ENCODE peak calls at places on chromosomes 5 and 9, in four cellular contexts. Q, A, K and F are unnamed samples.

GRCh38 chr9:81636280-81636653 is 53.1 kb downstream of the TLE1 start:
- DNase-seq in A (no peak), Q (no peak), K (no peak), F (peak; percentile 23)

GRCh38 chr9:33388110-33388994 is 14.0 kb downstream of the AQP7 start:
- DNase-seq in Q (no peak), K (peak; percentile 33), A (no peak), F (no peak)

GRCh38 chr9:68949271-68950000 is 64.5 kb downstream of the PRKACG start:
- DNase-seq in Q (peak; percentile 27), A (no peak), K (no peak), F (no peak)

GRCh38 chr5:156971848-156972525 is 9.0 kb upstream of the TIMD4 start:
- DNase-seq in Q (no peak), A (no peak), K (no peak), F (no peak)

GRCh38 chr5:115461506-115462290 is 82.9 kb downstream of the FEM1C start:
- DNase-seq in A (no peak), Q (peak; percentile 28), K (no peak), F (no peak)

GRCh38 chr5:133952729-133953567 is 15.5 kb downstream of the C5orf15 start:
- DNase-seq in Q (peak; percentile 98), K (peak; percentile 12), A (no peak), F (peak; percentile 11)

GRCh38 chr5:16457451-16457850 is 8.1 kb downstream of the ZNF622 start:
- DNase-seq in A (no peak), Q (no peak), K (no peak), F (peak; percentile 24)

GRCh38 chr5:123795688-123796087 is 283.7 kb downstream of the CSNK1G3 start:
- DNase-seq in K (no peak), Q (no peak), A (no peak), F (no peak)

GRCh38 chr5:96807099-96807654 is 568 bp downstream of the ERAP1 start:
- DNase-seq in Q (peak; percentile 75), K (peak; percentile 89), A (peak; percentile 85), F (peak; percentile 74)

GRCh38 chr5:36458746-36459145 is 147.7 kb upstream of the SLC1A3 start:
- DNase-seq in Q (no peak), A (no peak), K (no peak), F (no peak)

GRCh38 chr5:6291961-6292360 is 86.4 kb downstream of the MED10 start:
- DNase-seq in K (no peak), Q (no peak), A (no peak), F (no peak)

GRCh38 chr9:105886136-105886535 is 191.8 kb downstream of the TMEM38B start:
- DNase-seq in K (no peak), Q (no peak), A (no peak), F (no peak)

GRCh38 chr5:147490989-147491388 is 18.9 kb downstream of the DPYSL3 start:
- DNase-seq in K (no peak), Q (peak; percentile 38), A (no peak), F (no peak)

GRCh38 chr9:138010274-138010800 is 132.8 kb downstream of the CACNA1B start:
- DNase-seq in Q (no peak), K (no peak), A (peak; percentile 11), F (peak; percentile 47)

GRCh38 chr9:32413424-32413823 is 29.0 kb downstream of the ACO1 start:
- DNase-seq in K (no peak), A (no peak), Q (peak; percentile 79), F (no peak)

GRCh38 chr5:57939771-57940170 is 457.2 kb upstream of the ACTBL2 start:
- DNase-seq in A (no peak), K (no peak), Q (no peak), F (no peak)

GRCh38 chr9:114166103-114166470 is 10.8 kb downstream of the COL27A1 start:
- DNase-seq in Q (no peak), K (no peak), A (no peak), F (no peak)

GRCh38 chr9:77276799-77277198 is 99.5 kb downstream of the VPS13A start:
- DNase-seq in Q (no peak), K (no peak), A (no peak), F (no peak)

GRCh38 chr5:74641778-74642542 is 1.4 kb upstream of the ENC1 start:
- DNase-seq in A (peak; percentile 45), K (peak; percentile 8), Q (peak; percentile 90), F (peak; percentile 47)

GRCh38 chr9:87327567-87328125 is 170.0 kb upstream of the DAPK1 start:
- DNase-seq in K (no peak), Q (no peak), A (no peak), F (no peak)

GRCh38 chr5:89878140-89878570 is 531.4 kb downstream of the CETN3 start:
- DNase-seq in Q (peak; percentile 97), K (no peak), A (no peak), F (no peak)

GRCh38 chr9:91857291-91857781 is 92.7 kb downstream of the ROR2 start:
- DNase-seq in Q (no peak), K (no peak), A (no peak), F (no peak)

GRCh38 chr5:123916331-123917121 is 404.5 kb downstream of the CSNK1G3 start:
- DNase-seq in Q (peak; percentile 40), A (no peak), K (no peak), F (no peak)

GRCh38 chr5:39080597-39081204 is 6.5 kb upstream of the RICTOR start:
- DNase-seq in Q (peak; percentile 87), A (peak; percentile 46), K (peak; percentile 32), F (peak; percentile 65)

GRCh38 chr5:149387982-149388381 is 8.9 kb upstream of the IL17B start:
- DNase-seq in K (no peak), Q (peak; percentile 86), A (no peak), F (no peak)

GRCh38 chr9:125146247-125146646 is 2.9 kb upstream of the SCAI start:
- DNase-seq in A (no peak), K (no peak), Q (no peak), F (no peak)

GRCh38 chr5:96080557-96080956 is 118.9 kb upstream of the ELL2 start:
- DNase-seq in Q (peak; percentile 45), A (no peak), K (no peak), F (no peak)

GRCh38 chr9:128644452-128644851 is 12.2 kb downstream of the DYNC2I2 start:
- DNase-seq in A (no peak), K (no peak), Q (no peak), F (no peak)

GRCh38 chr5:112165399-112165798 is 253.7 kb downstream of the EPB41L4A start:
- DNase-seq in K (no peak), A (no peak), Q (no peak), F (no peak)

GRCh38 chr5:34736445-34737119 is 80.5 kb downstream of the RAI14 start:
- DNase-seq in K (no peak), A (no peak), Q (peak; percentile 51), F (no peak)

GRCh38 chr5:66498791-66499207 is 97.4 kb upstream of the MAST4 start:
- DNase-seq in A (no peak), Q (peak; percentile 67), K (no peak), F (no peak)

GRCh38 chr5:119313207-119313606 is 42.6 kb upstream of the TNFAIP8 start:
- DNase-seq in K (no peak), Q (no peak), A (no peak), F (no peak)

GRCh38 chr5:92780057-92780456 is 801.0 kb downstream of the NR2F1-AS1 start:
- DNase-seq in K (no peak), A (no peak), Q (no peak), F (no peak)

GRCh38 chr5:56829137-56829536 is 13.8 kb downstream of the MAP3K1 start:
- DNase-seq in A (no peak), K (no peak), Q (no peak), F (no peak)

GRCh38 chr5:63958654-63959053 is 3.6 kb downstream of the HTR1A start:
- DNase-seq in Q (no peak), K (no peak), A (no peak), F (no peak)

GRCh38 chr5:174176511-174176910 is 131.0 kb downstream of the NSG2 start:
- DNase-seq in K (no peak), Q (peak; percentile 25), A (no peak), F (peak; percentile 50)

GRCh38 chr5:44603496-44604272 is 205.1 kb upstream of the MRPS30 start:
- DNase-seq in K (no peak), A (no peak), Q (no peak), F (no peak)